ENCODE peak calls at places on chromosomes 7 and 10, in six cellular contexts. P is H1, U is HepG2, Y is HCT116, Q is K562, D is GM12878. C is an unnamed sample. For H4K20me1, the result is how much of the 10 kb centered on the place peaks cover.

GRCh38 chr7:81769891-81770818 is at the start of gene HGF:
- DNase-seq in D (no peak), Q (no peak), U (no peak), P (no peak), Y (no peak), C (peak)

GRCh38 chr10:31304261-31304970 is 14.6 kb upstream of the ZEB1 start:
- DNase-seq in D (no peak), Y (no peak), U (peak), Q (no peak), P (no peak), C (peak)

GRCh38 chr10:58704226-58705200 is 191.8 kb downstream of the BICC1 start:
- DNase-seq in U (no peak), Y (no peak), Q (no peak), P (no peak), D (no peak), C (peak)

GRCh38 chr7:151591866-151592265 is 72.2 kb upstream of the RHEB start:
- DNase-seq in P (no peak), Y (no peak), D (no peak), U (no peak), Q (no peak), C (no peak)

GRCh38 chr7:129258649-129259389 is 34.0 kb downstream of the AHCYL2 start:
- DNase-seq in D (no peak), Y (no peak), Q (no peak), P (no peak), U (no peak), C (no peak)

GRCh38 chr10:31910016-31910415 is 18.6 kb downstream of the ARHGAP12 start:
- DNase-seq in U (no peak), Q (no peak), D (no peak), Y (no peak), P (no peak), C (no peak)

GRCh38 chr10:47366056-47366631 is 17.9 kb downstream of the ZNF488 start:
- DNase-seq in U (no peak), P (no peak), D (no peak), Q (no peak), Y (no peak), C (no peak)

GRCh38 chr10:21926358-21926890 is 77.1 kb downstream of the DNAJC1 start:
- DNase-seq in Q (no peak), Y (no peak), P (no peak), D (no peak), U (no peak), C (peak)

GRCh38 chr10:114650831-114651230 is 7.2 kb downstream of the ABLIM1 start:
- DNase-seq in D (no peak), Y (no peak), Q (no peak), P (no peak), U (peak), C (no peak)

DNA sequence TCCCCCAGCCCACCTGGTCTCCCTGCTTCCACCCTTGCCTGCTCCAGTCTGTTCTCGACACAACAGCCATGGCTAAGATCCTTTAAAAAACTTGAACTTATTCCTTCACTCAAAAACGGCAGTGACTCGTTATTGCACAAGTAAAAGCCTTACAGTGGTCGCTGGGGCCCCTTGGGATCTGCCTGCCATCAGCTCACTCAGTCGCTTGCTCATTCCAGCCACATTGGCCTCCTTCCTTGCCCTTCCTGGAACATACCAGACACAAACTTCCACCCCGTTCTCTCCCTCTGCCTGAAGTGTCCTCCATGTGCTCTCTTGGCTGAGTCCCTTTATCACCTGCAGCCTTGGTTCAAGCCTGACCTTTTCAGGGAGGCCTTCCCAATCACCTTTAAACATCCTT is 4.7 kb downstream of the CCNY start:
- DNase-seq in Y (no peak), P (no peak), U (no peak), D (no peak), Q (no peak), C (peak)
- H4K20me1 ChIP-seq in Y (under half), P (under half), U (half or more), D (under half), Q (under half), C (half or more)

GRCh38 chr7:27178366-27178765 is 4.2 kb upstream of the HOXA10 start:
- DNase-seq in U (no peak), D (no peak), Y (no peak), P (peak), Q (no peak), C (no peak)

GRCh38 chr7:27180431-27181175 is 4.4 kb downstream of the HOXA11 start:
- DNase-seq in P (peak), Q (no peak), U (no peak), D (no peak), Y (no peak), C (no peak)

GRCh38 chr7:27181176-27181520 is 3.9 kb downstream of the HOXA11 start:
- DNase-seq in U (no peak), D (no peak), P (no peak), Q (no peak), Y (no peak), C (no peak)

GRCh38 chr7:27179030-27179429 is 4.9 kb upstream of the HOXA10 start:
- DNase-seq in P (peak), D (no peak), Q (no peak), U (no peak), Y (no peak), C (no peak)

GRCh38 chr7:27179503-27180430 is 5.3 kb downstream of the HOXA11 start:
- DNase-seq in U (peak), D (no peak), P (peak), Q (peak), Y (no peak), C (peak)
- TF ChIP-seq CEBPB in U (no peak), D (no peak), P (no peak), Q (no peak), Y (no peak), C (no peak)

DNA sequence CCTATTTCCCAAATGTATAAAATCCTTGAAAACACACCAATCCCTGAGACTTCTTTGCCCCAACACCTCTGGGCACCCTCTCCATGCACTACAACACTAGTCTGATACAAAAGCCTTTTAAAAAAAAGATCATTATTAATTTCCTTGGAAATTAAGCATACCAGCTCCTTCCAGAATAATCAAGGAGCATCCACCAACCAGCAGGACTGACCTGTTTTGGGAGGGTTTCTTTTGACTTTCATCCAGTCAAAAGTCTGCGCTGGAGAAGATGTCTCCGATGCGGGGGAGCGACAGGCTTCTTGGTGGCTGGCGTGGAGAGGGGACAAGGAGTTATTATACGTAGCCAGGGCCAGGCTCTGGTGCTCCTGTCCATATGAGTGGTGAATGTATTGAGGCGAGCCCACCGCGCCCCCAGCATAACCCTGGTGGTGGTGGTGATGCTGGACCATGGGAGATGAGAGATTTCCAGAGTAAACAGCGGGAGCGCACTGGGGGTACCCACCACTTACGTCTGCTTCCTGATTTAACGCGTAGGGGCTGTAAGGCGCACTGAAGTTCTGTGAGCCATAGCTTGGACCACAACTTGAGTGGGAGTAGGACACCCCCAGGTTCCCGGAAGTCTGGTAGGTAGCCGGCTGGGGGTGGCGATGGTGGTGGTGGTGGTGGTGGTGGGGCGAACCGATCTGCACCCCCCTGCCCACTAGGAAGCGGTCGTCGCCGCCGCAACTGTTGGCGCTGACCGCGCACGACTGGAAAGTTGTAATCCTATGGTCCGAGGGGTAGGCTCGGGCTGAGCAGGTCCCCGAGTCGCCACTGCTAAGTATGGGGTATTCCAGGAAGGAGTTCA is 527 bp downstream of the HOXA1 start:
- DNase-seq in U (no peak), Y (no peak), D (no peak), P (no peak), Q (no peak), C (peak)
- H3K4me3 ChIP-seq in U (no peak), Y (peak), D (peak), P (peak), Q (no peak), C (peak)

GRCh38 chr10:110680473-110681020 is 36.4 kb downstream of the RBM20 start:
- DNase-seq in Q (no peak), P (no peak), D (no peak), Y (no peak), U (no peak), C (no peak)

GRCh38 chr10:110681023-110681681 is 37.0 kb downstream of the RBM20 start:
- DNase-seq in U (peak), P (peak), Y (peak), D (no peak), Q (peak), C (peak)

GRCh38 chr10:110676016-110676415 is 31.9 kb downstream of the RBM20 start:
- DNase-seq in D (no peak), U (no peak), Q (no peak), P (no peak), Y (no peak), C (no peak)

GRCh38 chr10:110682348-110682747 is 38.2 kb downstream of the RBM20 start:
- DNase-seq in D (no peak), P (no peak), Q (no peak), Y (no peak), U (no peak), C (no peak)

DNA sequence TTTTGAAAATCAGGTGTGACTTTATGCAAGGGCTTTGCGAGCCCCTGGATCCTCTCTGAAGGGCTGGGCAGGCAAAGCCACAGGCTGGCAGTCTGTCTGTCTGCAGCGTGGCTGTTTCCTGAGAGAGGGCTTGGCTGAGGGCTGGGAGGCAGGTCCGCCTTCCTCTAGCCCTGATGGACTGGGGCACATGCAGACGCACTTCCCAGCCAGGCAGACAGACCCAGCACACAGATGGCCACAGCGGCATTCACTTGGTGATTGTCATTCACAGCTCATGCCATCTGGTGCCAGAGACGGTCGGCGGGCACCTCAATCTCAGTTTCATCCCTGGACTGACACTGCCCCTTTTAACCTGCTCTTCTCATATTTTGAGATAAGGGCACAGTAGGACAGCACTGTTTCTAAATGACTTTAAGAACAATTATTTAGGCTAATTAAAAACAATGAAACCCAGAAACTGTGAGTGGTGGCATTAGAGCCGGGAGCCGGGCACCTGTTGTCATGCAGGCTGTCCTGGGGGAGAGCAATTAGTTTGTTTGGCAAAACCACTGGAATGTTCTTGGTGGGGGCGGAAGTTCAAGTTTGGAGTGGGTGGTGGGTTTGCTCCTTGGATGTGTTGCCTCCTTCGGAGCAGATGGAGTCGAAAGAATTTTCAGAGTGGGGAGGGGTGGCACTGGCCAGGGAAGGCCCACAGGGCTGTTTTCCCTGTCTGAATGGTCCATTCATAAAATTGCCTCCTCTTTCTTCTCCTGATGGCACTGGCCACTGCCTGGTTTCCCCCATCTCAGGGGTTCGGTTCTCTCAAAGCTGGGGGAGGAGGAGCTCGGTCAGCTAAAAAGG is 35.7 kb downstream of the RBM20 start:
- DNase-seq in U (no peak), D (no peak), P (no peak), Q (no peak), Y (no peak), C (no peak)
- H4K20me1 ChIP-seq in U (under half), D (under half), P (under half), Q (under half), Y (under half), C (under half)

DNA sequence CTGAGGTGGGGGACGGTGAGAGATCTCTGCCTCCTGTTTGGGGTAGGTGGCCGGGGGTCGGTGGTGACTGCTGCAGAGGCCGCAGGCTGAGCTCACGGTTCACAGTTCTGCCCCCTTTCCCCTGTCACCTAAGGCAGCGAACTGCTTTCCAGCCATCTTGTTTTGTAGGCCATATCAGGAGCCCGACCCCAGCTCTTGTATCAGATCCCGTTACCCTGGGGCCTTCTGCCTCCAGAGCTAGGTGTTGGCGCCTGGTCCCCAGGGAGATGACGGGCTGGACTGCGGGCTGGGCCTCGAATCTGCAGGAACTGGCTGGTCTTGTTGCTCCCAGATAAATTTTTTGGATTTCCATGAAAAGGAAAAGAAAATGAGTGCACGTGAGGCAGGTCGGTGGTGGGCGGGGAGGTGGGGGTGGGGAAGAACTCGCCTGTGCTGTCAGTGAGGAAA is 183.0 kb downstream of the DNAJB6 start:
- DNase-seq in Q (no peak), U (no peak), D (no peak), Y (no peak), P (no peak), C (no peak)
- TF ChIP-seq CEBPB in Q (no peak), U (no peak), D (no peak), Y (no peak), P (no peak), C (no peak)

GRCh38 chr10:60733189-60733815 is 45.0 kb upstream of the CDK1 start:
- DNase-seq in U (no peak), D (no peak), P (peak), Q (peak), Y (peak), C (no peak)
- H3K4me3 ChIP-seq in U (peak), D (peak), P (peak), Q (no peak), Y (peak), C (peak)

DNA sequence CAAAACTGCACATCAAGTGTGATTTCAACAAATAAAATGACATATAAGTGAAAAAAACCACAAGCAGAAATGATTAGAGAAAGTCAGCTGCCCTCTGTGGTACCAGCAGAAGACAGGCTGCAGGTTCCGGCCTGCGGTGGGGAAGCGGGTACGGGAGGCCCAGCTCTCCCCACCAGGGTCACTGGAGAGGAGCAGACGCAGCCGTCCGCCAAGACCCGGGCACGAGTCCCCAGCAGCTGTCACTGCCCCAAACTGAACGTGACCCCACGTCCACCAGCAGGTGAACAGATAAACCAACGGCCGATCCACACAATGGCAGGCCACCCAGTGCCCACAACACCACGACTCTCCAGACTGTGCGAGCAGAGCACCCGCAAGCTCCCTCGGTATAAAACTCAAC is 16.1 kb upstream of the MICALL2 start:
- DNase-seq in D (no peak), Q (no peak), U (no peak), P (no peak), Y (no peak), C (no peak)
- H4K20me1 ChIP-seq in D (under half), Q (under half), U (under half), P (under half), Y (under half), C (under half)

DNA sequence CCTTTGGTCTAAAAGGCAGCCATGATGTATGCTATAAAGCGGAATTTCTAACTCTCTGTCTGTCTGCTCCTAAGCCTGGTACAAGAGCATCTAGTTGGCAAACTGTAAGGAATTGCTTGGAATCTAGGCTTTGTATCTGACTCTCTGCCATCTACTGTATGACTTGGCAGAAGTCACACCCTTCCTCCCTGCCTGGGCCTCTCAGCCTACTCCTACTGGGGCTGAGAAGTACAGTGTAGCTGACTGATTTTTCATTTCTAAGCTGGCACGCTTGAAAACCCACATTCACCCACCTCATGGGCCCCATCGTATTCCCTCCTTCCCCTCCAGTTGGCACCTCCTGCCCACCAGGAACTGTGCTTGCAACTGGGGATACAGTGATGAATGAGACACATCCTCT is 435.2 kb downstream of the PLXNA4 start:
- DNase-seq in U (no peak), D (no peak), Y (no peak), P (no peak), Q (no peak), C (no peak)
- TF ChIP-seq CEBPB in U (no peak), D (no peak), Y (no peak), P (no peak), Q (no peak), C (no peak)